ENCODE peak calls at places on chromosomes 2 and 18, in seven cellular contexts. F, O, H, W, V, D and X are unnamed samples.
A peak's percentile ranks its signal among the peaks of the same experiment; 100 is the strongest.

GRCh38 chr2:216634317-216635148 is 1.3 kb downstream of the IGFBP2 start:
- DNase-seq in F (peak; percentile 33), O (peak; percentile 63), H (no peak), W (no peak), V (no peak), D (no peak), X (no peak)

GRCh38 chr2:131584940-131585339 is 57.3 kb downstream of the CCDC74A start:
- DNase-seq in F (no peak), O (no peak), H (no peak), W (no peak), V (no peak), D (no peak), X (no peak)

GRCh38 chr18:59610546-59611140 is 86.6 kb downstream of the CCBE1 start:
- DNase-seq in F (no peak), O (no peak), H (no peak), W (no peak), V (no peak), D (no peak), X (no peak)

GRCh38 chr2:85326406-85326945 is 1.3 kb downstream of the TGOLN2 start:
- DNase-seq in F (peak; percentile 30), O (peak; percentile 30), H (no peak), W (no peak), V (no peak), D (peak; percentile 38), X (no peak)

GRCh38 chr18:70457788-70458187 is 168.9 kb downstream of the SOCS6 start:
- DNase-seq in F (no peak), O (no peak), H (no peak), W (no peak), V (no peak), D (no peak), X (no peak)

GRCh38 chr18:34862561-34862960 is 152.5 kb downstream of the DTNA start:
- DNase-seq in F (no peak), O (no peak), H (no peak), W (no peak), V (no peak), D (no peak), X (no peak)

GRCh38 chr2:134429886-134430285 is 176.0 kb downstream of the MGAT5 start:
- DNase-seq in F (no peak), O (no peak), H (no peak), W (no peak), V (no peak), D (no peak), X (no peak)

GRCh38 chr2:229686122-229686919 is 28.0 kb downstream of the DNER start:
- DNase-seq in F (no peak), O (peak; percentile 13), H (peak; percentile 26), W (no peak), V (no peak), D (no peak), X (peak; percentile 20)

GRCh38 chr2:12759248-12759647 is 42.5 kb downstream of the TRIB2 start:
- DNase-seq in F (peak; percentile 94), O (peak; percentile 72), H (no peak), W (no peak), V (no peak), D (no peak), X (no peak)

GRCh38 chr2:226123307-226123706 is 676.3 kb downstream of the IRS1 start:
- DNase-seq in F (peak; percentile 27), O (no peak), H (no peak), W (no peak), V (no peak), D (no peak), X (no peak)

GRCh38 chr18:6722680-6723079 is 6.8 kb upstream of the ARHGAP28 start:
- DNase-seq in F (no peak), O (no peak), H (no peak), W (no peak), V (no peak), D (no peak), X (no peak)

GRCh38 chr18:74902170-74902465 is 304.4 kb downstream of the ZNF407 start:
- DNase-seq in F (no peak), O (no peak), H (no peak), W (no peak), V (no peak), D (no peak), X (no peak)

GRCh38 chr2:223590964-223591363 is 11.2 kb downstream of the SCG2 start:
- DNase-seq in F (peak; percentile 88), O (peak; percentile 91), H (peak; percentile 22), W (no peak), V (no peak), D (no peak), X (peak; percentile 49)

GRCh38 chr2:226759768-226760167 is 39.9 kb downstream of the IRS1 start:
- DNase-seq in F (no peak), O (no peak), H (no peak), W (no peak), V (no peak), D (no peak), X (no peak)